ENCODE peak calls at places on chromosomes 11 and 22, in four cellular contexts. R is H1, I is H9, Q is mesendoderm. Y is an unnamed sample.

GRCh38 chr11:27209562-27210005 is 153.4 kb downstream of the CCDC34 start:
- DNase-seq in I (no peak), R (no peak), Q (peak; percentile 83), Y (peak; percentile 93)

GRCh38 chr11:111815489-111815888 is 49.3 kb upstream of the PPP2R1B start:
- DNase-seq in Q (no peak), R (no peak), I (no peak), Y (peak; percentile 23)

GRCh38 chr11:17748761-17749721 is 14.5 kb downstream of the KCNC1 start:
- DNase-seq in I (no peak), Q (no peak), R (no peak), Y (no peak)

GRCh38 chr11:15991174-15991655 is 365.1 kb downstream of the SOX6 start:
- DNase-seq in Q (no peak), R (no peak), I (no peak), Y (no peak)

GRCh38 chr22:45240137-45240809 is 421 bp downstream of the KIAA0930 start:
- DNase-seq in I (no peak), Q (peak; percentile 34), R (no peak), Y (no peak)

GRCh38 chr22:42613869-42614268 is 814 bp downstream of the POLDIP3 start:
- DNase-seq in I (no peak), R (no peak), Q (peak; percentile 61), Y (no peak)

GRCh38 chr22:36328635-36329216 is 59.0 kb downstream of the MYH9 start:
- DNase-seq in I (no peak), Q (peak; percentile 66), R (no peak), Y (peak; percentile 96)

GRCh38 chr22:47933226-47933625 is 1170.8 kb downstream of the TBC1D22A start:
- DNase-seq in Q (no peak), R (no peak), I (no peak), Y (no peak)

GRCh38 chr22:32063701-32064100 is 20.6 kb downstream of the SLC5A1 start:
- DNase-seq in R (no peak), Q (no peak), I (no peak), Y (no peak)

GRCh38 chr11:9974375-9974774 is 310.5 kb downstream of the SWAP70 start:
- DNase-seq in Q (no peak), R (no peak), I (no peak), Y (no peak)
- H4K5ac ChIP-seq in Q (no peak overlapping the region), R (no peak overlapping the region), I (no peak overlapping the region), Y (peak overlapping the region; percentile 72)

GRCh38 chr11:57241311-57241972 is 4.4 kb upstream of the APLNR start:
- DNase-seq in I (no peak), R (no peak), Q (no peak), Y (no peak)
- H4K8ac ChIP-seq in I (no peak overlapping the region), R (no peak overlapping the region), Q (no peak overlapping the region), Y (no peak overlapping the region)

DNA sequence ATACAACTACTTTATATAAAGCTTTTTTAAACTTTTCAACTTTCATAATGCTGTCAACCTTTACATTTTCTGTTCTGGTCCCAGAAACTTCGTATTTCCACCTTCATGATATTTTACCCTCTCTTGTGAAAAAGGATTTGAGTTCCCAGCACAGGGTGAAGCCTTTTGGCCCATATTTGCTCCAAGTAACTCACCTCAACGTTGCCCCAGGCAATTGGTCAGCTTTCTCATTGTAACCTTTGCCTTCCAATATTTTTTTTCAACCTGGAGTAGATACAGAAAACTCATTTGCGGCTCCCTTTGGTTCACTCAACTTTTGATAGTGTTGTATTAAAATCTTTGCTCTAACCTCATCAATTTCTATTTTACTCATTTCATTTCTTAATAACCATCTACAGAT is 21.1 kb upstream of the FAR1 start:
- DNase-seq in R (no peak), Q (no peak), I (no peak), Y (no peak)
- H2AK5ac ChIP-seq in R (no peak overlapping the region), Q (no peak overlapping the region), I (no peak overlapping the region), Y (no peak overlapping the region)

DNA sequence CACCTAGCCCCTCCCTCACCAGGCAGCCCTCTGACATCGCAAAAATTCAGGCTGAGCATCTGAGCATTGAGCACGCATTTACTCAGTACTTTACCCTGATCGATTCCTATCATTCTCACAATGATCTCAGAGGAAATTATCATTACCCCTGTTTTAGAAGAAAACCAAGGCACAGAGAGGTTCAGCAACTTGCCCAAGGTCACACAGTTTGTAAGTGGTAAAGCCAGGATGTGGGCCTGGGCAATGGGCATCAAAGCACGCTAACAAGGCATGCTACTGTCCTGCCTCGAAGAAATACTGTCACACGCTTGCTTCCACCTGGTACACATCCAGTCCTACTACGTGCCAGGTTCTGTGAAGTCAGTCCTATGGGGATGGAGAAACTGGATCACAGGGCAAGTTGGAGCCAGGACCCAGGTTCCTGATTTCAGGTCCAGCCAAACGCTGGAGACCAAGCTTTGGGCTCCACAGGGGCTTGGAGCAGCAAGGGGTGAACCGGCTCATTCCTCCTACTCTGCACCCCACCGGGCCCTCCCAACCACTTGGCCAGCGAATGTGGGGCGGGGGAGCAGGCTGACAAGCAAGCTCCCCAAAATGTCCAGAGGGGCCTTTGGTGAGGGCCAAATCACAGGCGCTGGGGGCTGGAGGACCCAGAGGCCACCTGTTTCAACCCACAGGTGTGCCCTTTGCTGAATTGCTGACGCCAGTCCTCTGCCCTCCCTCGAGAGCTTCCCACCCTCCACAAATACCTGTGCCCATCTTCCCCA is 18.2 kb downstream of the KCNJ4 start:
- DNase-seq in I (no peak), Q (no peak), R (no peak), Y (no peak)
- H4K5ac ChIP-seq in I (no peak overlapping the region), Q (no peak overlapping the region), R (no peak overlapping the region), Y (no peak overlapping the region)

DNA sequence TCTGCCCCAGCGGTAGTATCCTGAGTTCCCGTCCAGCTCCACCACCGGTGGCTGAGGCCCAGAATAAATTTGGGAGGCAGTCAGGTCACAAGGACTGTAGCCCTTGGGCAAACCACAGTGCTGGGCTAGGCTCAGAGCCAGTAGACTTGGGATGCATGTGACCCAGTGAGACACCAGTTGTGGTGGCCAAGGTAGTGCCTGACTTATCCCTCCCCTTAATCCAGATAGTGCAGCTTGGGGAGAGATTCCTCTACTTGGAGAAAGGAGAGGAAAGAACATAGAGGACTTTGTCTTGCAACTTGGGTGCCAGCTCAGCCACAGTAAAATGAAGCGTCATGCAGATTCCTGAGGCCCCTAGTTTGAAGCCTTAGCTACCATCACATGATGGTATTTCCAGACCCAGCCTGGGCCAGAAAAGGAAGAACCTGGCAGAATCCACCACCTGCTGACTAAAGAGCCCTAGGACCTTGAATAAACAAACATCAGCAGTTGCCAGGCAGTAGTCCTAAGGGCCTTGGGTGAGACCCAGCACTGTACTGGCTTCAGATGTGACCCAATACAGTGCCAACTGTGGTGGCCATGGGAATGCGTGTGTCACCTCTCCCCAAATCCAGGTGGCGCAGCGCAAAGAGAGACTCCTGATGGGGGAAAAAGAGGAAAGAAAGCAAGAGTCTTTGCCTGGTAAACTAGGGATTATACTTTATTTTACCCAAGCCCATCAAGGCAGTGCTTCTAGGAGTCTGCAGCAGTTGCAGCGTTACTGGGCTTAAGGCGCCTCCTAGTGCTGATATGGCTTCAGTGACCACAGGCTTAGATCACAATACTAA is 17.0 kb upstream of the DDX10 start:
- DNase-seq in R (peak; percentile 64), I (peak; percentile 78), Q (peak; percentile 90), Y (peak; percentile 81)
- H4K8ac ChIP-seq in R (no peak overlapping the region), I (no peak overlapping the region), Q (no peak overlapping the region), Y (no peak overlapping the region)

DNA sequence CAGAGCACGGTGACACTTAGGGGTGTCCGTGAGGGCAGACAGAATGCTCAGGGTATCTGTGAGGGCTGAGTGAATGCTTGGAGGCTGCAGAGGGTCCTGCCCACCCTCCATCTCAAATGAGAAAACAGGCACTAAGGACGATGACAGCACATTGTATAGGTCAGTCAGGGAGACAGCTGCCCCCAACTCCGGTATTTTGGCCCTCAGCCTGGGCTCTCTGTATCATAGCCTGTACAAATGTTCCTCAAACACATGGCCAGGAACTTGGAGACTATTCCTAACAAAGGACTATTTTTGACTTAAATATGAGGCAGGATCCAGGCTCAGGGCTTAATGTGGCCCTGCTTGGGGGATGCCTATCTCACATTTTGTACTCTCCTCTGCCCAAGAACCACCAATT is 145.4 kb downstream of the OPCML start:
- DNase-seq in R (no peak), Q (no peak), I (no peak), Y (no peak)
- H2AK5ac ChIP-seq in R (peak overlapping the region; percentile 14), Q (no peak overlapping the region), I (no peak overlapping the region), Y (no peak overlapping the region)

GRCh38 chr11:95565692-95566091 is 223.9 kb downstream of the FAM76B start:
- DNase-seq in Q (no peak), R (no peak), I (no peak), Y (no peak)

GRCh38 chr11:95567685-95568084 is 221.9 kb downstream of the FAM76B start:
- DNase-seq in I (no peak), R (no peak), Q (no peak), Y (peak; percentile 63)

GRCh38 chr11:95568236-95568635 is 221.3 kb downstream of the FAM76B start:
- DNase-seq in I (no peak), Q (no peak), R (no peak), Y (no peak)

GRCh38 chr11:95563859-95564258 is 225.7 kb downstream of the FAM76B start:
- DNase-seq in R (no peak), Q (no peak), I (no peak), Y (no peak)

DNA sequence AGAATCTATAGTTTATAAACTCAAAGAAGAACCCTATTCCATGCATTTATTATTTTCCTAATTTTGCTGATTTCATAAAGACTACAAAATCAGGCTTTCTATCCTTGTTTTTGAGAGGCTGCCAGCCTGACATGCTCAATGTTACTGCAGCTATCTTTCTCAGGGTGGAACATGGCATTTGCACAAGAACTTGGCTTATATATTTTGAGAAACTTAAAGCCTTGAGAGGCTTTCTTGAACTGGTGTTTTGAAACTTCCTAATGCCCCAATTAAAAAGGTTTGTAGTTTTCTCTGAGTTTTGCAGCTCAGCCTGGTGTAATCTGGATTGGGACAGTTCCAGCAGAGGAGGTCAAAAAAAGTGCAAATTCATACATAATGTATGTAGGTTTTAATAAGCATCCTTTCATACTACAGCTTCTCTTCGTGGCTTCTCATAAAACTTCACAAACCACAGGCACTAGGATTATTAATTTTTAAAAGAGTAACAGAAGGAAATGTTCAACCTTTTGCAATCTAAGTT is 223.4 kb downstream of the FAM76B start:
- DNase-seq in R (no peak), I (no peak), Q (no peak), Y (no peak)
- H4K5ac ChIP-seq in R (no peak overlapping the region), I (no peak overlapping the region), Q (no peak overlapping the region), Y (no peak overlapping the region)

GRCh38 chr22:31055322-31056159 is 25.6 kb upstream of the SMTN start:
- DNase-seq in R (no peak), I (peak; percentile 45), Q (peak; percentile 86), Y (peak; percentile 99)
- H4K8ac ChIP-seq in R (no peak overlapping the region), I (no peak overlapping the region), Q (no peak overlapping the region), Y (peak overlapping the region; percentile 82)

GRCh38 chr22:39152024-39152510 is 413 bp downstream of the CBX7 start:
- DNase-seq in R (no peak), Q (no peak), I (no peak), Y (no peak)

GRCh38 chr22:39151329-39151975 is 1.0 kb downstream of the CBX7 start:
- DNase-seq in Q (no peak), R (no peak), I (peak; percentile 28), Y (no peak)

GRCh38 chr22:39152511-39153219 is at the start of gene CBX7:
- DNase-seq in I (peak; percentile 86), Q (peak; percentile 83), R (no peak), Y (peak; percentile 76)

GRCh38 chr22:39155421-39155820 is 2.9 kb upstream of the CBX7 start:
- DNase-seq in R (no peak), I (no peak), Q (no peak), Y (no peak)

GRCh38 chr22:39153220-39153860 is 860 bp upstream of the CBX7 start:
- DNase-seq in Q (no peak), I (peak; percentile 34), R (no peak), Y (no peak)
- H2AK5ac ChIP-seq in Q (no peak overlapping the region), I (no peak overlapping the region), R (no peak overlapping the region), Y (no peak overlapping the region)

Y was measured in IMR-90.